ENCODE peak calls at places on chromosomes 6 and 20, in four cellular contexts. One of them, this sample, is unnamed.

GRCh38 chr20:4247898-4248858 is 232.8 kb upstream of the RNF24 start:
- DNase-seq in K562: no peak
- DNase-seq in HEK293T: no peak
- DNase-seq in GM12878: no peak
- DNase-seq in this sample: no peak

GRCh38 chr20:23654722-23655121 is 17.0 kb upstream of the CST3 start:
- DNase-seq in K562: no peak
- DNase-seq in HEK293T: no peak
- DNase-seq in GM12878: no peak
- DNase-seq in this sample: no peak

GRCh38 chr6:30687659-30688431 is 1.4 kb upstream of the PPP1R18 start:
- DNase-seq in K562: no peak
- DNase-seq in HEK293T: no peak
- DNase-seq in GM12878: no peak
- DNase-seq in this sample: no peak

GRCh38 chr20:25259788-25260254 is 11.9 kb downstream of the PYGB start:
- DNase-seq in K562: no peak
- DNase-seq in HEK293T: no peak
- DNase-seq in GM12878: no peak
- DNase-seq in this sample: no peak

GRCh38 chr6:131288214-131288613 is 152.9 kb downstream of the AKAP7 start:
- DNase-seq in K562: no peak
- DNase-seq in HEK293T: no peak
- DNase-seq in GM12878: no peak
- DNase-seq in this sample: no peak

GRCh38 chr6:112163295-112164257 is 76.2 kb downstream of the FAM229B start:
- DNase-seq in K562: peak
- DNase-seq in HEK293T: peak
- DNase-seq in GM12878: peak
- DNase-seq in this sample: peak

GRCh38 chr6:119895626-119896025 is 546.1 kb upstream of the MAN1A1 start:
- DNase-seq in K562: no peak
- DNase-seq in HEK293T: no peak
- DNase-seq in GM12878: no peak
- DNase-seq in this sample: no peak

GRCh38 chr6:35170166-35170565 is 29.0 kb upstream of the TCP11 start:
- DNase-seq in K562: no peak
- DNase-seq in HEK293T: no peak
- DNase-seq in GM12878: no peak
- DNase-seq in this sample: no peak

GRCh38 chr6:74597266-74597665 is 608.6 kb downstream of the COL12A1 start:
- DNase-seq in K562: no peak
- DNase-seq in HEK293T: no peak
- DNase-seq in GM12878: no peak
- DNase-seq in this sample: no peak

GRCh38 chr6:16414205-16414604 is 175.8 kb downstream of the GMPR start:
- DNase-seq in K562: no peak
- DNase-seq in HEK293T: no peak
- DNase-seq in GM12878: peak
- DNase-seq in this sample: no peak

GRCh38 chr6:6798430-6798829 is 209.9 kb downstream of the LY86 start:
- DNase-seq in K562: no peak
- DNase-seq in HEK293T: no peak
- DNase-seq in GM12878: no peak
- DNase-seq in this sample: no peak

GRCh38 chr6:31356216-31356945 is 598 bp downstream of the HLA-B start:
- DNase-seq in K562: no peak
- DNase-seq in HEK293T: no peak
- DNase-seq in GM12878: no peak
- DNase-seq in this sample: no peak

GRCh38 chr20:32534661-32535240 is 50.4 kb downstream of the NOL4L start:
- DNase-seq in K562: no peak
- DNase-seq in HEK293T: no peak
- DNase-seq in GM12878: no peak
- DNase-seq in this sample: no peak

GRCh38 chr6:33620584-33621395 is at the start of gene ITPR3:
- DNase-seq in K562: peak
- DNase-seq in HEK293T: peak
- DNase-seq in GM12878: peak
- DNase-seq in this sample: no peak

DNA sequence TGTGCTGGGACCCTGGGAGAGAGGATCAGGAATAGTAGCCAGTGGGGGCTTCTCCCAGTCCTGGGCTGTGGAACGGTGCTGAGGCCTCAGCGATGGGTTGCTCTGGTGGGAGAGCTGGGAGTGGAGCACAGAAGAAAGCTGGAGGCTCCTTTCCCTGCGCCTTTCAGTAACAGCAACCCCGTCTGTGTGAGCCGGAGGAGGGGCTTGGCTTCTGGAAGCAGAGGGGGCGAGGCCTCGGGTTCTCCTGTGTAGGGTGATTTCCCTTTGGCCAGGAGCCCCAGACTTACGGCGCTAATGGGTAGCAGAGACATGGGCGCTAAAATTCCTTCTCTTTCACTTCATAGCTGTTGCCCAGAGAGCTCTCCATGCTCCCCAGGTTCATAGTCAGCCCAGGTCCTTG is 55.0 kb downstream of the DAAM2 start:
- DNase-seq in K562: no peak
- DNase-seq in HEK293T: no peak
- DNase-seq in GM12878: no peak
- DNase-seq in this sample: no peak
- TF ChIP-seq FOXK2 in K562: no peak
- TF ChIP-seq FOXK2 in HEK293T: no peak
- TF ChIP-seq FOXK2 in GM12878: no peak
- TF ChIP-seq FOXK2 in this sample: no peak

DNA sequence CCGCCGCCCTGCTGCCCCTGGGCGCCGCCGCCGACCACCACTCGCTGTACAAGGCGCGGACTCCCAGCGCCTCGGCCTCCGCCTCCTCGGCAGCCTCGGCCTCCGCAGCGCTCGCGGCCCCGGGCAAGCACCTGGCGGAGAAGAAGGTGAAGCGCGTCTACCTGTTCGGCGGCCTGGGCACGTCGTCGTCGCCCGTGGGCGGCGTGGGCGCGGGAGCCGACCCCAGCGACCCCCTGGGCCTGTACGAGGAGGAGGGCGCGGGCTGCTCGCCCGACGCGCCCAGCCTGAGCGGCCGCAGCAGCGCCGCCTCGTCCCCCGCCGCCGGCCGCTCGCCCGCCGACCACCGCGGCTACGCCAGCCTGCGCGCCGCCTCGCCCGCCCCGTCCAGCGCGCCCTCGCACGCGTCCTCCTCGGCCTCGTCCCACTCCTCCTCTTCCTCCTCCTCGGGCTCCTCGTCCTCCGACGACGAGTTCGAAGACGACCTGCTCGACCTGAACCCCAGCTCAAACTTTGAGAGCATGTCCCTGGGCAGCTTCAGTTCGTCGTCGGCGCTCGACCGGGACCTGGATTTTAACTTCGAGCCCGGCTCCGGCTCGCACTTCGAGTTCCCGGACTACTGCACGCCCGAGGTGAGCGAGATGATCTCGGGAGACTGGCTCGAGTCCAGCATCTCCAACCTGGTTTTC is 1.9 kb downstream of the SOX4 start:
- DNase-seq in K562: no peak
- DNase-seq in HEK293T: peak
- DNase-seq in GM12878: no peak
- DNase-seq in this sample: no peak
- TF ChIP-seq FOXK2 in K562: no peak
- TF ChIP-seq FOXK2 in HEK293T: no peak
- TF ChIP-seq FOXK2 in GM12878: no peak
- TF ChIP-seq FOXK2 in this sample: no peak

GRCh38 chr20:53210041-53210440 is 237.9 kb downstream of the TSHZ2 start:
- DNase-seq in K562: no peak
- DNase-seq in HEK293T: no peak
- DNase-seq in GM12878: no peak
- DNase-seq in this sample: no peak

GRCh38 chr20:53212018-53212417 is 239.9 kb downstream of the TSHZ2 start:
- DNase-seq in K562: peak
- DNase-seq in HEK293T: no peak
- DNase-seq in GM12878: no peak
- DNase-seq in this sample: no peak

GRCh38 chr20:53210931-53211330 is 238.8 kb downstream of the TSHZ2 start:
- DNase-seq in K562: no peak
- DNase-seq in HEK293T: no peak
- DNase-seq in GM12878: no peak
- DNase-seq in this sample: no peak

GRCh38 chr20:53205046-53205445 is 232.9 kb downstream of the TSHZ2 start:
- DNase-seq in K562: no peak
- DNase-seq in HEK293T: no peak
- DNase-seq in GM12878: no peak
- DNase-seq in this sample: no peak

DNA sequence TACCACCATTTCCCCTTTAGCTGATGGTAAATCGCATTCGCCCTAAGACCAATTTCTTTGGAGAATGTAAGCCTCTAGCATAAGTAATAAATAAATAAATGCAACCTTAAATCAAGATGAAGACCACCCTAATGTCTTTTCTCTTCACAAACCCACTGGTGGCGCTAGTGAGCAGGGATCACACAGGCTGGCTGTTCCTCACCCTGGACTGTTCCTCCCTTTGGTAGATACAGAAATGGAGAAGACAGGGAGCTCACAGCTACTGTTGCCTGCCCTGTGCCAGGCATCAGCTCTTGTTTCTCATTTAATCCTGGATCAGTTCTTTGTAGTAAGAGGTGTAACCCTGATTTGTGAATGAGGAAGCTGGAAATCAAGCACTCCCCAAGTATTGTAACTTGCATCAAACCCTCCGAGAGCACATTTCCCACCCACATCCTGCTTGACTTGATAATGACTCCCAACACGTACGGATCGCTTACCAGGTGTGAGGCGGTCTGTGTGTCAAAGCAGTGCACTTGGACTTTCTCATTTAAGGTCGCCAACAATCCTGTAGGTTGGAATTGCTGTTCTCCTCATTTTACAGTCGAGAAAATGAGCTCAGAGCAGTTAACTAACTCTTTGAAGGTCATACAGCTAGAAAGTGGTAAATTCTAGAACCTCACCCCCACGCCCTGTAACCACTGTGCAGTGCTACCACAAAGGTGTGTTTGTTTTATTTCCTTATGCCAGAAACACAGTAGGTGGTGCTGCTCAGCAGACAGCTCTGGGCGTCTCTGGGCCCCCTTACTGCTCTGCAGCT is 236.2 kb downstream of the TSHZ2 start:
- DNase-seq in K562: peak
- DNase-seq in HEK293T: peak
- DNase-seq in GM12878: no peak
- DNase-seq in this sample: no peak
- TF ChIP-seq FOXK2 in K562: no peak
- TF ChIP-seq FOXK2 in HEK293T: no peak
- TF ChIP-seq FOXK2 in GM12878: no peak
- TF ChIP-seq FOXK2 in this sample: no peak

GRCh38 chr20:63705232-63706026 is 2.3 kb downstream of the ARFRP1 start:
- DNase-seq in K562: no peak
- DNase-seq in HEK293T: peak
- DNase-seq in GM12878: no peak
- DNase-seq in this sample: no peak

GRCh38 chr20:63708301-63709148 is 686 bp downstream of the ZGPAT start:
- DNase-seq in K562: peak
- DNase-seq in HEK293T: peak
- DNase-seq in GM12878: no peak
- DNase-seq in this sample: no peak

GRCh38 chr20:63706027-63706695 is 1.6 kb downstream of the ARFRP1 start:
- DNase-seq in K562: peak
- DNase-seq in HEK293T: peak
- DNase-seq in GM12878: no peak
- DNase-seq in this sample: no peak

GRCh38 chr20:63707558-63708300 is at the start of the genes ARFRP1 and ZGPAT:
- DNase-seq in K562: peak
- DNase-seq in HEK293T: peak
- DNase-seq in GM12878: no peak
- DNase-seq in this sample: peak

GRCh38 chr20:63706852-63707557 is 771 bp downstream of the ARFRP1 start:
- DNase-seq in K562: peak
- DNase-seq in HEK293T: peak
- DNase-seq in GM12878: no peak
- DNase-seq in this sample: peak
- TF ChIP-seq FOXK2 in K562: no peak
- TF ChIP-seq FOXK2 in HEK293T: no peak
- TF ChIP-seq FOXK2 in GM12878: no peak
- TF ChIP-seq FOXK2 in this sample: no peak

DNA sequence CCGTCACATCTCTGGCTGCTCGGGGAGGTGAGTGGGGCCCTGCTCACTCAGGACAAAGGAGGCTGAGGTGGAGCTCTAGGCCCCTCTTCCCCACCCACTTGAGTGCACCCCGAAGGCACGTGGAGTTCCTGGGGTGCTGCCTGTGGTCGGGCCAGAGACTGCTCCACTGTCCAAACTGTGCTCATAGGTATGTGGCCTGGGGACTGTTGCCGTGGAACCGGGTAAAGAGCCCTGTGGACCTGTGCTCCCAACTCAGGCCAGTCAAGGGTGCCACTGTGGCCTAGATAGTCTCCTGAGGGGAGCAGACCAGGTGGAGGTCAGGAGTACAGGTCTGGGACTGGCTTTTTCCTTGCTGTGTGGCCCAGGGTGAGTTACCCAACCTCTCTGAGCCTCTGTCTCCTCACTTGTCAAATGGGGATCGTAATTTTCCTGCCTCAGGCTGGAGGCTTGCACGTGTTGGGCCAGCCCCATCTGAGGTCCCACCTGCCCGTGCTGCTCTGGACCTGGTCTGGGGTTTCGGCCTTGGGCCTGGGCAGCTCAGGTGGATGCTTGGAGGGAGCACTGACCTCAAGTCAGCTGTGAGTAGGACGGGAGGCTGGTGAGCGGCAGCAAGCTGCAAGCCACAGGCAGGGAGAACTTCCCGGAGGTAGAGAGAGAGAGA is 12.4 kb upstream of the NPBWR2 start:
- DNase-seq in K562: no peak
- DNase-seq in HEK293T: no peak
- DNase-seq in GM12878: no peak
- DNase-seq in this sample: no peak
- TF ChIP-seq FOXK2 in K562: no peak
- TF ChIP-seq FOXK2 in HEK293T: no peak
- TF ChIP-seq FOXK2 in GM12878: no peak
- TF ChIP-seq FOXK2 in this sample: no peak

GRCh38 chr6:4930025-4930692 is 73.7 kb downstream of the RPP40 start:
- DNase-seq in K562: no peak
- DNase-seq in HEK293T: no peak
- DNase-seq in GM12878: no peak
- DNase-seq in this sample: no peak
- TF ChIP-seq FOXK2 in K562: no peak
- TF ChIP-seq FOXK2 in HEK293T: no peak
- TF ChIP-seq FOXK2 in GM12878: no peak
- TF ChIP-seq FOXK2 in this sample: no peak